ENCODE peak calls at places on chromosomes 2 and 18, in ten cellular contexts. C, S, W, H, F, R, M, U, A and Y are unnamed samples.
A peak's percentile ranks its signal among the peaks of the same experiment; 100 is the strongest.

GRCh38 chr18:76997951-76998808 is 134.4 kb downstream of the MBP start:
- DNase-seq in F (no peak), M (no peak), W (no peak), U (no peak), A (no peak), S (peak; percentile 51), R (peak; percentile 38), H (no peak), C (no peak), Y (peak; percentile 28)

GRCh38 chr2:28444951-28445350 is 50.9 kb upstream of the PLB1 start:
- DNase-seq in C (no peak), R (no peak), U (no peak), F (no peak), S (no peak), W (no peak), A (no peak), M (no peak), H (no peak), Y (no peak)

GRCh38 chr2:101473911-101474751 is 781 bp downstream of the RFX8 start:
- DNase-seq in A (peak; percentile 60), U (no peak), H (peak; percentile 63), R (peak; percentile 86), S (peak; percentile 89), W (no peak), F (peak; percentile 27), M (peak; percentile 32), C (peak; percentile 55), Y (peak; percentile 87)

GRCh38 chr2:224360801-224361251 is 41.1 kb downstream of the FAM124B start:
- DNase-seq in M (no peak), R (no peak), S (no peak), F (no peak), U (no peak), A (peak; percentile 36), H (peak; percentile 5), C (no peak), W (no peak), Y (no peak)

GRCh38 chr2:189076572-189076971 is 102.4 kb downstream of the COL3A1 start:
- DNase-seq in H (peak; percentile 43), C (no peak), U (no peak), R (no peak), M (no peak), F (no peak), A (peak; percentile 64), S (no peak), W (no peak), Y (peak; percentile 47)

GRCh38 chr2:237695201-237695780 is 67.9 kb downstream of the LRRFIP1 start:
- DNase-seq in F (no peak), H (peak; percentile 76), A (peak; percentile 97), U (no peak), C (no peak), R (no peak), M (peak; percentile 69), W (no peak), S (no peak), Y (no peak)

GRCh38 chr2:71602581-71602980 is 149.2 kb downstream of the DYSF start:
- DNase-seq in C (no peak), S (peak; percentile 20), A (no peak), H (no peak), M (no peak), U (no peak), R (peak; percentile 41), F (no peak), W (no peak), Y (peak; percentile 67)

GRCh38 chr2:96688649-96689430 is 46.3 kb downstream of the FER1L5 start:
- DNase-seq in W (no peak), R (no peak), U (no peak), C (no peak), H (no peak), S (no peak), A (no peak), F (no peak), M (no peak), Y (no peak)

GRCh38 chr18:46712406-46712805 is 44.4 kb downstream of the ST8SIA5 start:
- DNase-seq in H (peak; percentile 9), U (no peak), F (no peak), M (no peak), A (peak; percentile 63), C (no peak), R (no peak), S (no peak), W (no peak), Y (no peak)

GRCh38 chr2:235744161-235744560 is 250.3 kb downstream of the AGAP1 start:
- DNase-seq in F (no peak), S (no peak), U (no peak), H (no peak), A (no peak), M (no peak), C (no peak), W (no peak), R (no peak), Y (peak; percentile 41)

GRCh38 chr18:10528439-10528838 is 2.6 kb downstream of the NAPG start:
- DNase-seq in M (no peak), U (no peak), F (no peak), W (no peak), R (no peak), C (no peak), S (no peak), H (no peak), A (no peak), Y (no peak)
- H3K4me3 ChIP-seq in M (no peak overlapping the region), U (no peak overlapping the region), F (no peak overlapping the region), W (no peak overlapping the region), R (no peak overlapping the region), C (no peak overlapping the region), S (no peak overlapping the region), H (no peak overlapping the region), A (no peak overlapping the region), Y (no peak overlapping the region)

GRCh38 chr2:161416633-161417427 is 733 bp downstream of the TBR1 start:
- DNase-seq in R (peak; percentile 76), W (no peak), A (no peak), H (no peak), M (no peak), C (no peak), U (no peak), S (peak; percentile 69), F (no peak), Y (no peak)
- H3K4me3 ChIP-seq in R (peak overlapping the region; percentile 70), W (no peak overlapping the region), A (no peak overlapping the region), H (no peak overlapping the region), M (no peak overlapping the region), C (peak overlapping the region; percentile 6), U (no peak overlapping the region), S (no peak overlapping the region), F (no peak overlapping the region), Y (no peak overlapping the region)

DNA sequence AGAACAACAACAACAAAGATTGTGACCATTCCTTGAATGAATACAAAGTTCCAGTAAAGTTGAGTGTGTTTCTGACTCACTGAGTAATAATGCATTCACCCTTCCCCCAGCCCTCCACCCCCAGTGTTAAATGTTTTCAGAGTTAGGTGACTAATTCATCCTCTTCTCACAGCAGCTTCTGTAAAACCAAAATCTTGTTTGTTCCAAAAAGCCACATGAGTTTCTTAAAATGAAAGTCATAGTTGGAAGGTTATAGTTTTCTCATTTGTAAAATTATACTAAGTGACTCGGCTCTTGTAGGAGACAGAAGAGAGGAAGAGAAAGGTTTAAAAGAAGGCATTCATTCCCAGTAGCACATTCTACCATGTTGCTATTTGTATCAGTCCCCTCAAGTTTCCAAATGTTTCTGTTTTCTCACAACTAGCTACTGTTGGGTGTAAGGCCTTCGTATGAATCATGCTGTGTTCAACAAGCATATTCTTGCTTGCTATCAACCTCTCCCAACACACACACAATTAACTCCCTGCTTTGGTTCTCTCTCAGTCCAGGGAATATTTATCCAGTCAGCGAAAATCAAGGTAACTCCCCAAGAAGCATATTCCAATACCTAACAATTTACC is 75.3 kb downstream of the MBD2 start:
- DNase-seq in R (peak; percentile 59), M (no peak), C (no peak), W (no peak), U (no peak), S (no peak), F (no peak), H (peak; percentile 91), A (peak; percentile 82), Y (no peak)
- H3K4me3 ChIP-seq in R (no peak overlapping the region), M (no peak overlapping the region), C (no peak overlapping the region), W (no peak overlapping the region), U (no peak overlapping the region), S (no peak overlapping the region), F (no peak overlapping the region), H (peak overlapping the region; percentile 16), A (no peak overlapping the region), Y (no peak overlapping the region)

GRCh38 chr18:6414723-6415362 is at the start of gene L3MBTL4:
- DNase-seq in M (no peak), U (peak; percentile 59), C (peak; percentile 60), F (peak; percentile 69), A (no peak), R (peak; percentile 74), W (no peak), H (no peak), S (peak; percentile 89), Y (no peak)

GRCh38 chr18:6413554-6414117 is 1.1 kb downstream of the L3MBTL4 start:
- DNase-seq in C (peak; percentile 41), W (no peak), F (peak; percentile 35), S (peak; percentile 37), M (no peak), A (no peak), H (no peak), R (no peak), U (no peak), Y (no peak)

GRCh38 chr18:6414118-6414722 is 491 bp downstream of the L3MBTL4 start:
- DNase-seq in A (peak; percentile 18), U (peak; percentile 68), W (peak; percentile 2), C (peak; percentile 55), M (no peak), H (peak; percentile 10), S (peak; percentile 93), F (peak; percentile 84), R (peak; percentile 82), Y (peak; percentile 69)

GRCh38 chr18:6411367-6411766 is 3.3 kb downstream of the L3MBTL4 start:
- DNase-seq in S (no peak), C (no peak), F (no peak), M (no peak), A (no peak), W (no peak), H (no peak), U (no peak), R (no peak), Y (no peak)

DNA sequence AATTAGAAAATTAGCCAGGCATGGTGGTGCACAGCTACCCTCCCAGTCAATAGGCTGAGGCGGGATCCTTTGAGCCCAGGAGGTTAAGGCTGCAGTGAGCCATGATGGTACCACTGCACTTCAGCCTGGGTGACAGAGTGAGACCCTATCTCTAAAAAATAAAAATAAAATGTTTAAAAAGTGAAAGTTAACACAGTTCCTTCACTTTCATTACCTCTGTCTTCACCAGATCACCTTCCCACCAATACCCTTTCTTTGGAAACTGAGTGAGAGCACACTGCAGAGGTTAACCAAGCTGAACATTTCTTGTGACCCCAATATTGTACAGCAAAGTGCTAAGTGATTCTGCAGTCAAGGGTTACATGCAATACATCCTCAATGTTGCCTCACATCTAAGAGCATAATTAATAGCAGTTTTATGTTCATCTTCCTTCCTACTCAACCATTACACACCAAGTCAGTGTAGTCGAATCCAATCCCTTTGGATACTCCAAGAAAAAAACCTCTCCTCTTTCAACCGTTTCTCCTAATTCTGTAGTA is 1.7 kb downstream of the L3MBTL4 start:
- DNase-seq in S (no peak), M (no peak), A (no peak), U (no peak), H (no peak), F (no peak), R (no peak), C (no peak), W (no peak), Y (no peak)
- H3K4me3 ChIP-seq in S (no peak overlapping the region), M (no peak overlapping the region), A (no peak overlapping the region), U (no peak overlapping the region), H (no peak overlapping the region), F (no peak overlapping the region), R (no peak overlapping the region), C (no peak overlapping the region), W (no peak overlapping the region), Y (no peak overlapping the region)